ENCODE peak calls at places on chromosomes 16 and 17, in seven cellular contexts. Y is IMR-90, N is mesenchymal stem cell, K is mesendoderm, M is neuronal stem cell, W is H1, Q is trophoblast cell. S is an unnamed sample.
A peak's percentile ranks its signal among the peaks of the same experiment; 100 is the strongest.

GRCh38 chr16:30623558-30624283 is 13.5 kb upstream of the ZNF689 start:
- DNase-seq in Y (no peak), N (no peak), K (no peak), M (no peak), W (no peak), Q (peak; percentile 92), S (no peak)

GRCh38 chr17:14308636-14308964 is 7.7 kb downstream of the HS3ST3B1 start:
- DNase-seq in Y (no peak), N (peak; percentile 45), K (no peak), M (peak; percentile 44), W (no peak), Q (no peak), S (no peak)

GRCh38 chr16:31880322-31880979 is 6.8 kb downstream of the ZNF267 start:
- DNase-seq in Y (peak; percentile 80), N (peak; percentile 80), K (peak; percentile 64), M (no peak), W (no peak), Q (peak; percentile 50), S (no peak)

GRCh38 chr16:29675811-29676643 is 3.0 kb upstream of the QPRT start:
- DNase-seq in Y (peak; percentile 18), N (peak; percentile 63), K (peak; percentile 87), M (no peak), W (no peak), Q (peak; percentile 42), S (peak; percentile 67)

GRCh38 chr17:49278076-49278475 is 47.5 kb upstream of the PHOSPHO1 start:
- DNase-seq in Y (no peak), N (no peak), K (no peak), M (no peak), W (no peak), Q (no peak), S (peak; percentile 37)

GRCh38 chr17:40190197-40191021 is 13.1 kb downstream of the RAPGEFL1 start:
- DNase-seq in Y (no peak), N (peak; percentile 42), K (peak; percentile 83), M (no peak), W (peak; percentile 78), Q (peak; percentile 51), S (peak; percentile 91)

GRCh38 chr16:89094252-89094901 is 725 bp downstream of the ACSF3 start:
- DNase-seq in Y (no peak), N (peak; percentile 33), K (peak; percentile 38), M (no peak), W (no peak), Q (peak; percentile 39), S (no peak)

GRCh38 chr16:85055503-85056210 is 28.1 kb downstream of the KIAA0513 start:
- DNase-seq in Y (peak; percentile 63), N (peak; percentile 91), K (peak; percentile 38), M (no peak), W (no peak), Q (peak; percentile 19), S (no peak)

GRCh38 chr17:67276075-67276474 is 31.1 kb upstream of the HELZ start:
- DNase-seq in Y (no peak), N (no peak), K (peak; percentile 76), M (no peak), W (peak; percentile 60), Q (peak; percentile 61), S (peak; percentile 84)

GRCh38 chr17:78026381-78026780 is 67.9 kb downstream of the TNRC6C start:
- DNase-seq in Y (no peak), N (no peak), K (no peak), M (no peak), W (no peak), Q (no peak), S (no peak)

GRCh38 chr17:35871415-35871814 is 2.7 kb upstream of the HEATR9 start:
- DNase-seq in Y (no peak), N (no peak), K (peak; percentile 70), M (no peak), W (no peak), Q (peak; percentile 44), S (peak; percentile 69)

GRCh38 chr16:67349172-67349571 is 22.6 kb downstream of the LRRC36 start:
- DNase-seq in Y (peak; percentile 44), N (peak; percentile 49), K (no peak), M (no peak), W (no peak), Q (peak; percentile 34), S (no peak)

GRCh38 chr17:30352247-30352814 is 18.5 kb upstream of the TMIGD1 start:
- DNase-seq in Y (no peak), N (no peak), K (no peak), M (no peak), W (no peak), Q (no peak), S (no peak)

GRCh38 chr17:49976828-49977202 is 7.8 kb downstream of the DLX4 start:
- DNase-seq in Y (no peak), N (no peak), K (no peak), M (no peak), W (no peak), Q (no peak), S (no peak)

GRCh38 chr17:48717367-48718161 is 4.8 kb downstream of the PRAC1 start:
- DNase-seq in Y (no peak), N (peak; percentile 15), K (no peak), M (no peak), W (no peak), Q (no peak), S (peak; percentile 21)

GRCh38 chr16:4945560-4946502 is 8.9 kb upstream of the PPL start:
- DNase-seq in Y (no peak), N (peak; percentile 62), K (no peak), M (no peak), W (no peak), Q (peak; percentile 62), S (no peak)

GRCh38 chr17:77836557-77837041 is 121.9 kb upstream of the TNRC6C start:
- DNase-seq in Y (peak; percentile 60), N (peak; percentile 6), K (no peak), M (no peak), W (no peak), Q (peak; percentile 77), S (no peak)

GRCh38 chr16:85174871-85175723 is 62.8 kb upstream of the CIBAR2 start:
- DNase-seq in Y (peak; percentile 54), N (peak; percentile 72), K (no peak), M (no peak), W (no peak), Q (no peak), S (no peak)

GRCh38 chr17:34163681-34164080 is 91.4 kb upstream of the CCL2 start:
- DNase-seq in Y (peak; percentile 16), N (no peak), K (peak; percentile 81), M (peak; percentile 9), W (peak; percentile 52), Q (peak; percentile 2), S (peak; percentile 75)

GRCh38 chr17:65277576-65277975 is 140.4 kb downstream of the RGS9 start:
- DNase-seq in Y (peak; percentile 13), N (no peak), K (peak; percentile 28), M (no peak), W (no peak), Q (peak; percentile 58), S (no peak)

GRCh38 chr16:1710811-1711507 is 5.0 kb downstream of the MAPK8IP3 start:
- DNase-seq in Y (no peak), N (no peak), K (no peak), M (no peak), W (no peak), Q (no peak), S (no peak)

GRCh38 chr16:1712791-1713261 is 6.8 kb downstream of the MAPK8IP3 start:
- DNase-seq in Y (peak; percentile 43), N (peak; percentile 57), K (no peak), M (no peak), W (no peak), Q (peak; percentile 47), S (no peak)

GRCh38 chr16:1715220-1715619 is 9.2 kb downstream of the MAPK8IP3 start:
- DNase-seq in Y (no peak), N (no peak), K (no peak), M (no peak), W (no peak), Q (no peak), S (no peak)

GRCh38 chr16:1713331-1713730 is 7.3 kb downstream of the MAPK8IP3 start:
- DNase-seq in Y (no peak), N (no peak), K (no peak), M (no peak), W (no peak), Q (no peak), S (no peak)

DNA sequence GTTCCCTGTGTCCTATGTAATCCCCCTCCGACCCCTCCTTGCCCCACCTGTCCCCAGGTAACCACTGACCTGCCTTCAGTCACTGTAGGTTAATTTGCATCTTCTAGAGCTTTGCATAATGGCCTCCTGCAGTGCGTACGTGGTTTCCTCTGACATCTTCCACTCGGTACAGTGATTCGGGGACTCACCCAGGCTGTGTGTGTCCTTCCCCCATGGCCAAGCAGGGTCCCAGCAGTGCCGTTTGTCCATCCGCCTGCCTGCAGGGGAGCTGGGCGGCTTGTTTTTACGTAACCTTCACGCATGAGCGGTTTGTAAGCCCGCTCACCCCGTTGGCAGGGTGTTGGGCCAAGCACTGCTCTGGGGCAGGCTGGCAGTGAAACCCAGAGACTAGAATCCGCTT is 7.9 kb downstream of the MAPK8IP3 start:
- DNase-seq in Y (no peak), N (no peak), K (peak; percentile 15), M (no peak), W (no peak), Q (no peak), S (peak; percentile 53)
- H3K4me2 ChIP-seq in Y (no peak overlapping the region), N (no peak overlapping the region), K (no peak overlapping the region), M (no peak overlapping the region), W (peak overlapping the region; percentile 58), Q (no peak overlapping the region), S (peak overlapping the region; percentile 45)

GRCh38 chr17:12365805-12366204 is 299.9 kb upstream of the MYOCD start:
- DNase-seq in Y (peak; percentile 72), N (no peak), K (no peak), M (no peak), W (no peak), Q (no peak), S (no peak)
- H4K8ac ChIP-seq in Y (no peak overlapping the region), N (no peak overlapping the region), K (no peak overlapping the region), M (no peak overlapping the region), W (no peak overlapping the region), Q (no peak overlapping the region), S (no peak overlapping the region)

DNA sequence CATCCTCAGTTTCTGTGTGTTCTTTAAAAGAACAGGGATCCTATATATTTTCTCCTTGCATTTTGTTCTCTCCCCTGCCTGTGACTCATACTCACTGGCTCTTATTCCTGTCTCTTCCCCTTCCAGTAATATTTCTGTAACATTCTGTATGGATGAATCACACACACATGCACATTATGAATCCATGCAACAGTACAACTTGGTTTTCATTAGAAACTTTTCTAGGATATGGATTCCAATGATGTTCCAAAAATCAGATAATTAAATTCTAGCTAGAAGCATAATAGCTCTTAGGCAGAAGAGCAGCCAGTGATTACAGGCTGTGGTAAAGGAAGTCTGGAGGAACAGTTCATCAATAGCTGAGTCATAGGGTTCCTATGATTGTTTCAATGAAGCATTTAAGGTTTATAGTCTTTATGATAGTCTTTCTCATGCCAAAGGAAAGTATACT is 119.6 kb upstream of the PMFBP1 start:
- DNase-seq in Y (peak; percentile 94), N (peak; percentile 89), K (no peak), M (no peak), W (no peak), Q (peak; percentile 82), S (no peak)
- H2AK5ac ChIP-seq in Y (peak overlapping the region; percentile 54), N (no peak overlapping the region), K (no peak overlapping the region), M (no peak overlapping the region), W (no peak overlapping the region), Q (no peak overlapping the region), S (no peak overlapping the region)

GRCh38 chr16:12468552-12468951 is 335.1 kb downstream of the CPPED1 start:
- DNase-seq in Y (no peak), N (no peak), K (peak; percentile 56), M (no peak), W (peak; percentile 66), Q (no peak), S (peak; percentile 57)
- H3K4me2 ChIP-seq in Y (no peak overlapping the region), N (no peak overlapping the region), K (no peak overlapping the region), M (no peak overlapping the region), W (no peak overlapping the region), Q (no peak overlapping the region), S (no peak overlapping the region)

GRCh38 chr17:55794681-55795080 is 43.8 kb downstream of the PCTP start:
- DNase-seq in Y (no peak), N (no peak), K (no peak), M (no peak), W (no peak), Q (no peak), S (no peak)
- H4K8ac ChIP-seq in Y (no peak overlapping the region), N (no peak overlapping the region), K (no peak overlapping the region), M (no peak overlapping the region), W (no peak overlapping the region), Q (no peak overlapping the region), S (no peak overlapping the region)

S was measured in H9.